ENCODE peak calls at places on chromosomes 7 and 10, in four cellular contexts. A is astrocyte, K is HCT116, F is 8988T. V is an unnamed sample.
A peak's percentile ranks its signal among the peaks of the same experiment; 100 is the strongest.

GRCh38 chr7:1607686-1608085 is 37.9 kb upstream of the PSMG3 start:
- DNase-seq in K (no peak), F (no peak), A (no peak), V (peak; percentile 53)

GRCh38 chr10:114544045-114544659 is 113.9 kb downstream of the ABLIM1 start:
- DNase-seq in F (no peak), A (no peak), K (no peak), V (peak; percentile 25)

GRCh38 chr10:98445200-98445812 is 1.4 kb downstream of the HPS1 start:
- DNase-seq in F (no peak), A (no peak), K (no peak), V (no peak)

GRCh38 chr7:7699370-7699769 is 19.0 kb downstream of the RPA3 start:
- DNase-seq in K (no peak), A (no peak), F (no peak), V (no peak)

GRCh38 chr10:116985611-116986010 is 19.4 kb downstream of the SHTN1 start:
- DNase-seq in F (no peak), K (no peak), A (peak; percentile 31), V (no peak)

GRCh38 chr7:44882899-44883298 is 2.4 kb downstream of the PURB start:
- DNase-seq in A (peak; percentile 21), K (no peak), F (no peak), V (peak; percentile 26)

GRCh38 chr10:121608669-121609190 is 10.5 kb upstream of the FGFR2 start:
- DNase-seq in K (peak; percentile 43), A (no peak), F (peak; percentile 56), V (peak; percentile 1)

GRCh38 chr10:113454341-113455061 is 98.4 kb upstream of the HABP2 start:
- DNase-seq in K (peak; percentile 31), F (peak; percentile 58), A (no peak), V (peak; percentile 34)

GRCh38 chr10:96309631-96310358 is 5.6 kb downstream of the DNTT start:
- DNase-seq in A (no peak), F (no peak), K (no peak), V (no peak)

GRCh38 chr10:129955591-129956284 is 8.3 kb downstream of the EBF3 start:
- DNase-seq in F (no peak), A (no peak), K (no peak), V (no peak)

GRCh38 chr10:31030216-31030615 is 1.4 kb downstream of the ZNF438 start:
- DNase-seq in K (no peak), A (peak; percentile 39), F (no peak), V (no peak)

GRCh38 chr7:37495574-37496184 is 47.0 kb upstream of the ELMO1 start:
- DNase-seq in K (no peak), F (no peak), A (no peak), V (peak; percentile 27)

GRCh38 chr10:3159160-3159559 is 13.4 kb downstream of the PITRM1 start:
- DNase-seq in F (no peak), K (no peak), A (no peak), V (no peak)

GRCh38 chr7:13907824-13908223 is 81.6 kb downstream of the ETV1 start:
- DNase-seq in K (no peak), A (no peak), F (no peak), V (no peak)

GRCh38 chr7:36085096-36085495 is 68.0 kb upstream of the EEPD1 start:
- DNase-seq in F (no peak), K (no peak), A (no peak), V (no peak)

GRCh38 chr7:31066516-31067130 is 14.5 kb downstream of the ADCYAP1R1 start:
- DNase-seq in A (no peak), F (no peak), K (no peak), V (no peak)

V was measured in A172.